ENCODE peak calls at places on chromosomes 6 and 20, in eight cellular contexts. P is hepatocyte; Z is CD8-positive, alpha-beta T cell; G is upper lobe of right lung; Y is K562; R is right atrium auricular region; C is kidney; W is cardiac muscle cell. L is an unnamed sample. For H3K9me3, the result is how much of the 10 kb centered on the place peaks cover.

GRCh38 chr6:170244721-170245201 is 46.1 kb downstream of the DLL1 start:
- DNase-seq in P (no peak), Z (no peak), G (no peak), Y (no peak), R (no peak), C (peak), W (no peak), L (no peak)

GRCh38 chr6:72788188-72788587 is 166.3 kb downstream of the KCNQ5 start:
- DNase-seq in P (no peak), Z (no peak), G (no peak), Y (no peak), R (no peak), C (no peak), W (no peak), L (no peak)

GRCh38 chr6:90436403-90436802 is 139.8 kb upstream of the BACH2 start:
- DNase-seq in P (no peak), Z (no peak), G (no peak), Y (no peak), R (no peak), C (no peak), W (no peak), L (no peak)

GRCh38 chr20:53202781-53203180 is 230.6 kb downstream of the TSHZ2 start:
- DNase-seq in P (no peak), Z (no peak), G (no peak), Y (no peak), R (no peak), C (no peak), W (no peak), L (no peak)

GRCh38 chr20:51029963-51030930 is 7.3 kb upstream of the KCNG1 start:
- DNase-seq in P (no peak), Z (no peak), G (no peak), Y (no peak), R (no peak), C (no peak), W (peak), L (no peak)

GRCh38 chr6:134764741-134765140 is 185.2 kb downstream of the ALDH8A1 start:
- DNase-seq in P (no peak), Z (no peak), G (no peak), Y (no peak), R (no peak), C (no peak), W (no peak), L (no peak)

GRCh38 chr6:49453221-49453620 is 9.8 kb downstream of the MMUT start:
- DNase-seq in P (peak), Z (no peak), G (no peak), Y (peak), R (no peak), C (no peak), W (peak), L (no peak)

GRCh38 chr6:75300206-75300605 is 15.6 kb upstream of the TMEM30A start:
- DNase-seq in P (no peak), Z (no peak), G (no peak), Y (no peak), R (no peak), C (no peak), W (no peak), L (no peak)

GRCh38 chr20:63979549-63980316 is at the start of gene SAMD10:
- DNase-seq in P (peak), Z (peak), G (peak), Y (peak), R (no peak), C (peak), W (peak), L (peak)

GRCh38 chr6:85600713-85601313 is 7.2 kb upstream of the SNX14 start:
- DNase-seq in P (no peak), Z (no peak), G (no peak), Y (no peak), R (no peak), C (no peak), W (no peak), L (no peak)

GRCh38 chr20:59940129-59940955 is at the start of the genes FAM217B and PPP1R3D:
- DNase-seq in P (peak), Z (peak), G (peak), Y (peak), R (peak), C (peak), W (peak), L (peak)

GRCh38 chr6:164477790-164478189 is 831.6 kb downstream of the C6orf118 start:
- DNase-seq in P (no peak), Z (no peak), G (no peak), Y (no peak), R (no peak), C (no peak), W (no peak), L (no peak)

GRCh38 chr6:164477126-164477525 is 832.3 kb downstream of the C6orf118 start:
- DNase-seq in P (no peak), Z (no peak), G (no peak), Y (no peak), R (no peak), C (no peak), W (no peak), L (no peak)

DNA sequence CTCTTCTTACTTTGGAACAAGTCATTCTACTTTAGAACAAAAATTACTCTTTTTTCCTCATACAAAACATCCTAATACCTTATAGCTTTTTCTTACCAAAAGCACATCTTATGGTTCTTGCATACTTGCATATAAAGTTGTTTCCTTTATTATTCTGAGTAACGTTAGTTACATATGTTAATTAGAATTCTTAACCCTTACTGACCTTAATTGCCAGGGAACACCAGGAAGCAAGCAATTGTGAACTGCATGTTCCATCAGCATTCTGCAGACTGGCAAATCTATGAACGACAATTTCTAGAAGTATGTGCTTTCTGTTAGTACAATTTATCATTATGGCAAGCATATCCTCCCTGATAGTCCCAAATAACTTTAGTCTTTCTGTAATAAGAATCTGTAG is 831.0 kb downstream of the C6orf118 start:
- DNase-seq in P (no peak), Z (no peak), G (no peak), Y (no peak), R (no peak), C (no peak), W (no peak), L (no peak)
- H3K27ac ChIP-seq in P (no peak), Z (no peak), G (no peak), Y (no peak), R (no peak), C (no peak), W (no peak), L (no peak)

GRCh38 chr6:29964904-29965872 is 22.9 kb downstream of the HLA-A start:
- DNase-seq in P (peak), Z (peak), G (peak), Y (peak), R (peak), C (peak), W (peak), L (peak)

GRCh38 chr6:29968130-29968529 is 25.8 kb downstream of the HLA-A start:
- DNase-seq in P (no peak), Z (no peak), G (no peak), Y (no peak), R (no peak), C (no peak), W (no peak), L (no peak)

GRCh38 chr6:29965873-29966601 is 23.7 kb downstream of the HLA-A start:
- DNase-seq in P (peak), Z (no peak), G (peak), Y (peak), R (peak), C (peak), W (peak), L (peak)

GRCh38 chr6:29968905-29969304 is 26.6 kb downstream of the HLA-A start:
- DNase-seq in P (no peak), Z (no peak), G (no peak), Y (no peak), R (no peak), C (no peak), W (no peak), L (no peak)

GRCh38 chr6:29967379-29968010 is 25.2 kb downstream of the HLA-A start:
- DNase-seq in P (peak), Z (no peak), G (no peak), Y (peak), R (no peak), C (no peak), W (no peak), L (no peak)
- TF ChIP-seq CTCF in P (peak), Z (no peak), G (peak), Y (no peak), R (peak), C (no peak), W (peak), L (peak)

GRCh38 chr20:39862613-39863012 is 826.4 kb downstream of the MAFB start:
- DNase-seq in P (no peak), Z (no peak), G (no peak), Y (no peak), R (no peak), C (no peak), W (no peak), L (no peak)
- H3K9me3 ChIP-seq in P (under half), Z (under half), G (under half), Y (under half), R (under half), C (under half), W (under half), L (under half)

DNA sequence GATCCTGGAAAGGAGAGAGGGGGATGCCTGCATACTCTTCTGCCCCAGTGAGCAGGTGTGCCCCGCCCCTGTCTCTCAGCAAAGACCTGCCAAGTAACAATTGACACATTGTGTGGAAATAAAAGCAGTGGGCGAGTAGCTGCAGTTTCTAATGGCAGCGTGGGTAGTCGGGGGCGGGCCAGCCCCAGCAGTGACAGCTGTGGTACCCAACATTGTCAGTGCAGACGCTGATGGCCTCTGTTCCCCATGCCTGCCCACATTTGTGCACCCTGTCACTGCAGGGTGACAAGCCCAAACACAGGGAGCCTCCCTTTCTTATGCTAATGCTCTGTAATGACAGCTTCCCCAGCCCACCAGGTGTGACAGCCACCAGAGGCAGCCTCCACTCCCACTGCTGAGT is 491.7 kb downstream of the DHX35 start:
- DNase-seq in P (no peak), Z (no peak), G (no peak), Y (no peak), R (no peak), C (peak), W (no peak), L (no peak)
- H3K27ac ChIP-seq in P (no peak), Z (no peak), G (no peak), Y (no peak), R (no peak), C (no peak), W (no peak), L (no peak)

DNA sequence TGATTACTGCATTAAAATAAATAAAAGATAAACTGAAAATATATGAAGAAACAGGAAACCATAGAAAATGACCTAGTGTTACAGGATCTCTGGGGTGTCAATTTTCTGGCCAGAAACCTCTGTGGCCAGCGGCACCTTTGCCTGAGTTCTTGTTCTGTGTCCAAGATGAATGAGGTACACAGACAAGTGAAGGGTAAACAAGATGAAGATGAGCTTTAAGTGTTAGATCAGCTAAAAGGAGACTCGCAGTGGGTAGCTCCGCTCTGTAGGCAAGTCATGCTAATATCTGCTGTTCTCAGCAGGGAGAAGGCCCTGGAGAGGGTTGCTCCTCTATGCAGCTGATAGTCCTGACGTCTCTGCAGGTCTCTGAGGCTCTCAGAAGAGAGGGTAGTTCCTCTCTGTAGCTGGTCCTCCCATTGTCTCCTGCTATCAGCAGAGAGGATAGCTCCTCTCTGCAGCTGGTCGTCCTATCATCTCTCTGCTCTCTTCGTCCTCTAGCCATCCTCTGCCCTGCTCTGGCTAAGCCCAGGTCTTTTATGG is 35.9 kb upstream of the TBC1D22B start:
- DNase-seq in P (no peak), Z (no peak), G (no peak), Y (peak), R (peak), C (no peak), W (no peak), L (no peak)
- TF ChIP-seq CTCF in P (no peak), Z (no peak), G (no peak), Y (no peak), R (no peak), C (no peak), W (no peak), L (no peak)

L was measured in CD4-positive, alpha-beta T cell.